ENCODE peak calls at places on chromosome 11, in five cellular contexts. T is IMR-90, J is mesenchymal stem cell, S is H1, Q is neuronal stem cell. K is an unnamed sample.

GRCh38 chr11:90134420-90135003 is at the start of gene NAALAD2:
- DNase-seq in Q (peak), S (peak), T (peak), J (peak), K (peak)

GRCh38 chr11:304061-304506 is 3.5 kb upstream of the IFITM2 start:
- DNase-seq in S (no peak), T (no peak), Q (no peak), J (no peak), K (no peak)

GRCh38 chr11:130212431-130212961 is 52.9 kb downstream of the ST14 start:
- DNase-seq in J (no peak), S (peak), T (no peak), Q (no peak), K (peak)

GRCh38 chr11:130115218-130115617 is 44.4 kb upstream of the ST14 start:
- DNase-seq in T (peak), S (no peak), J (no peak), Q (no peak), K (no peak)

GRCh38 chr11:108734956-108735559 is 70.2 kb downstream of the DDX10 start:
- DNase-seq in S (no peak), J (peak), T (peak), Q (no peak), K (no peak)

GRCh38 chr11:78645226-78646202 is 70.8 kb upstream of the NARS2 start:
- DNase-seq in Q (peak), S (peak), T (peak), J (peak), K (peak)

GRCh38 chr11:104390696-104391095 is 226.7 kb upstream of the PDGFD start:
- DNase-seq in Q (no peak), T (peak), S (no peak), J (no peak), K (no peak)

GRCh38 chr11:110772863-110773262 is 60.6 kb upstream of the ARHGAP20 start:
- DNase-seq in T (no peak), J (no peak), Q (no peak), S (no peak), K (no peak)

GRCh38 chr11:66488957-66489356 is 8.7 kb downstream of the DPP3 start:
- DNase-seq in Q (no peak), J (no peak), T (no peak), S (no peak), K (no peak)

GRCh38 chr11:15101072-15101701 is 13.5 kb upstream of the INSC start:
- DNase-seq in T (peak), J (peak), S (peak), Q (peak), K (peak)

GRCh38 chr11:134640536-134640935 is 228.5 kb upstream of the B3GAT1 start:
- DNase-seq in J (no peak), Q (no peak), S (no peak), T (no peak), K (no peak)

GRCh38 chr11:66192181-66192888 is 76.1 kb upstream of the RAB1B start:
- DNase-seq in Q (no peak), T (no peak), S (no peak), J (no peak), K (no peak)

GRCh38 chr11:16239130-16240105 is 116.9 kb downstream of the SOX6 start:
- DNase-seq in Q (peak), J (peak), S (no peak), T (peak), K (no peak)

GRCh38 chr11:93290061-93290460 is 40.5 kb upstream of the DEUP1 start:
- DNase-seq in T (no peak), Q (no peak), J (no peak), S (no peak), K (no peak)

GRCh38 chr11:95517453-95517852 is 272.1 kb downstream of the FAM76B start:
- DNase-seq in Q (no peak), T (no peak), J (peak), S (no peak), K (no peak)

GRCh38 chr11:113885897-113886296 is 10.5 kb upstream of the USP28 start:
- DNase-seq in S (no peak), T (no peak), J (no peak), Q (no peak), K (no peak)

GRCh38 chr11:109347304-109347703 is 74.7 kb upstream of the C11orf87 start:
- DNase-seq in S (no peak), T (no peak), Q (no peak), J (no peak), K (no peak)

GRCh38 chr11:63862923-63863322 is 24.0 kb downstream of the MARK2 start:
- DNase-seq in J (peak), S (no peak), Q (no peak), T (no peak), K (no peak)

GRCh38 chr11:120827820-120828219 is 196.1 kb upstream of the TBCEL start:
- DNase-seq in T (no peak), Q (no peak), J (no peak), S (no peak), K (no peak)

GRCh38 chr11:92152245-92152644 is 72.4 kb upstream of the FAT3 start:
- DNase-seq in Q (no peak), J (no peak), T (no peak), S (no peak), K (peak)

GRCh38 chr11:110261195-110262140 is 34.9 kb downstream of the RDX start:
- DNase-seq in J (no peak), T (peak), S (no peak), Q (no peak), K (no peak)

GRCh38 chr11:74479340-74480123 is 12.2 kb upstream of the KCNE3 start:
- DNase-seq in J (no peak), S (no peak), T (no peak), Q (no peak), K (no peak)

GRCh38 chr11:78406568-78407196 is 10.9 kb downstream of the GAB2 start:
- DNase-seq in T (no peak), Q (no peak), S (no peak), J (no peak), K (no peak)

GRCh38 chr11:123060265-123061000 is 1.5 kb downstream of the HSPA8 start:
- DNase-seq in Q (no peak), S (no peak), J (no peak), T (no peak), K (no peak)

GRCh38 chr11:96215094-96215782 is 127.8 kb downstream of the MAML2 start:
- DNase-seq in J (peak), S (no peak), T (peak), Q (no peak), K (no peak)

GRCh38 chr11:45225961-45226871 is 59.9 kb downstream of the SYT13 start:
- DNase-seq in S (no peak), Q (no peak), J (no peak), T (no peak), K (no peak)

GRCh38 chr11:77065878-77066228 is 918 bp upstream of the CAPN5 start:
- DNase-seq in J (peak), Q (peak), T (peak), S (no peak), K (peak)

GRCh38 chr11:131767421-131767820 is 397.0 kb downstream of the NTM start:
- DNase-seq in J (peak), Q (no peak), T (peak), S (no peak), K (no peak)

GRCh38 chr11:66850235-66850587 is 6.7 kb upstream of the LRFN4 start:
- DNase-seq in Q (no peak), J (no peak), T (no peak), S (no peak), K (no peak)

GRCh38 chr11:8056810-8057463 is 24.1 kb upstream of the TUB start:
- DNase-seq in T (peak), Q (no peak), J (peak), S (peak), K (no peak)

GRCh38 chr11:78800089-78800690 is 225.5 kb upstream of the NARS2 start:
- DNase-seq in Q (no peak), S (no peak), J (no peak), T (no peak), K (no peak)

GRCh38 chr11:110525883-110526282 is 96.1 kb downstream of the FDX1 start:
- DNase-seq in S (no peak), J (peak), Q (no peak), T (peak), K (no peak)

DNA sequence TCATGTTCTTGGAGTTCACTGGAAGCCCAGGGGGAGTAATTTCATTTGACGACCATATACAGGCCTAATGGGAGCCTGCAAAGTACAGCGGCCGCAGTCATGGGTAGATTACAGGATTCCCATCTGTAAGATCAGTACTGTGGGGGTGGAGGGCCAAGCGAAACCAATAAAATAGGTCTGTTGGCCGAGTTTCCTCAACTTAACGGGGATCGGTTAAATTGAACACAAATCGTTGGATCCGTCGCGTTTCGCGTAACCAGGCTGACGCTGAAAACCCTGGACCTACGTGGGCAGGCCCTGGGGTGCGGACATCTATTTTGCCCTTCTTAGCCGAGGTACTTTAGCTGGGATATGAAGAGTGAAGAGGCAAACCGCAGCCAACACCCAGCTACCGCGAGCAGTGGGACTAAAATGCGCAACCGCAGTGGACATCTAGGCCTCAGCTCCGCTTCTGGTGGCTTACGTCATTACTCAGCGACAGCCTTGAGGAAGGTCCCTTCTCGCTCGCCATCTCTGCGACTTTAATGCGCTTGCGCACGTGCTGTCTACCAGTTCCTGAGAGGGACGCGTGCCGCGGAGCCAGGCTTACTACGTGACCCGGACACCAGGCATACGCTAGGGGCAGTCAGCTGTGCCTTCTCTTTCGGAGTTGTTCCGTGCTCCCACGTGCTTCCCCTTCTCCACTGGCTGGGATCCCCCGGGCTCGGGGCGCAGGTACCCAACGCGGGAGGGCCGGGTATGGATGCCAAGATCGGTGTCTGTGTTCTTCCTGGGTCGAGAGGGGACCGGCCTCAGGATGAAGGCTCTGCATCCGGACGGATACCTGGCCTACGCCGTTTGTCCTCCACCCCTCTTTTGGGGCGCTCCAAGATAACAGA is at the start of gene NAT10:
- DNase-seq in Q (peak), S (peak), J (peak), T (peak), K (peak)
- H4K91ac ChIP-seq in Q (no peak), S (no peak), J (peak), T (peak), K (no peak)

GRCh38 chr11:69382131-69383128 is 88.5 kb downstream of the MYEOV start:
- DNase-seq in S (peak), Q (no peak), J (no peak), T (no peak), K (peak)
- H4K91ac ChIP-seq in S (peak), Q (peak), J (peak), T (no peak), K (no peak)

GRCh38 chr11:70885721-70886305 is 366.6 kb downstream of the SHANK2 start:
- DNase-seq in S (no peak), Q (no peak), T (peak), J (peak), K (no peak)
- H4K91ac ChIP-seq in S (no peak), Q (peak), T (no peak), J (no peak), K (peak)

DNA sequence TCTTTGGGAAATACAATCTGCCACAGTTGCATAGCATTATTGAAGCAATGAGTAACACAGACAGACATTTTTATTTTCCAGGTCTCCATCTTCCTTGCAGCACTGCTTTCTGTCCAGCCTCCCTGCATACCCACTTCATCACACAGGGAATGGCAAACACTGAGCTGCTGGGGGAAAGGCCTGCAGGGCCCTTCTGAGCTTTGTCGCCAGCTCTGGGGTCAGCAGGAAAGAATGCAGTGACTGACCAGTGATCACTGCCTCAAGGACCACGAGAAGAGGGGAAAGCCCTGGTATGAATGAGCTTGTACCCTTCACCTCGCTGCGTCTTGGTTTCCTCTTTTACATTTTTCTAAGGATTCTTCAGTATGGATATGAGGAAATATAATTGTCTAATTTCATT is 21.3 kb upstream of the MICAL2 start:
- DNase-seq in S (no peak), J (no peak), Q (no peak), T (no peak), K (no peak)
- H4K91ac ChIP-seq in S (no peak), J (peak), Q (no peak), T (peak), K (no peak)

DNA sequence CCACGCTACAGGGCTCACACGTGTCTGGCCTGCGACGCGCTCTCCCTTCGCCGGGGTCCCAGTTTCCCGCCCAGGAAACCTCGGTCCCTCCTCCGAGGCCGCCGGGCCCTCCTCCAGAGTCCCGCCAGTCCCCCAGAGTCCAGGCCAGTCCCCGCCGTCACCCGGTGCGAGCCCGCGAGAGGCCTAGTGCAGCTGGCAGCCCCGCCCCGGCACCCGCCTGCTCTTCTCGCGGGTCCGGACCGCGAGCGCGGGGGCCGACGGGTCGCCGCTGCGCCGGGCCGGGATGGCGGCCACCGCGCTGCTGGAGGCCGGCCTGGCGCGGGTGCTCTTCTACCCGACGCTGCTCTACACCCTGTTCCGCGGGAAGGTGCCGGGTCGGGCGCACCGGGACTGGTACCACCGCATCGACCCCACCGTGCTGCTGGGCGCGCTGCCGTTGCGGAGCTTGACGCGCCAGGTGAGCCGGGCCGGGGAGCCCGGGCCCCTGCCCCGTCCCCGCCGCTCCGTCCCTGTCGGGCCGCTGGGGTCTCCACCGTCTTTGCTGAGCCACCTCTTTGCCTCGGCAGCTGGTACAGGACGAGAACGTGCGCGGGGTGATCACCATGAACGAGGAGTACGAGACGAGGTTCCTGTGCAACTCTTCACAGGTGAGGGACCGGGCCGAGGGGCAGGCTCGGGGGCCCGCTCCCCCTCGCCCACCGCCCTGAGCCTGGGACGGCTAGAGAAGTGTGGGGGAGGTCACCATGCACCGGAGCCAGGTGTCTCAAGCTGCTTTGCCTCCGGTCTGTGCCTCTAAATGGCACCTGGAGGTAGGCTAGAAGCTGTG is at the start of gene PTPMT1:
- DNase-seq in Q (no peak), J (peak), T (peak), S (peak), K (peak)
- H4K91ac ChIP-seq in Q (peak), J (peak), T (peak), S (peak), K (no peak)

GRCh38 chr11:12182650-12183511 is 72.5 kb downstream of the MICAL2 start:
- DNase-seq in J (peak), S (no peak), Q (no peak), T (peak), K (no peak)
- H4K91ac ChIP-seq in J (peak), S (no peak), Q (no peak), T (peak), K (no peak)

DNA sequence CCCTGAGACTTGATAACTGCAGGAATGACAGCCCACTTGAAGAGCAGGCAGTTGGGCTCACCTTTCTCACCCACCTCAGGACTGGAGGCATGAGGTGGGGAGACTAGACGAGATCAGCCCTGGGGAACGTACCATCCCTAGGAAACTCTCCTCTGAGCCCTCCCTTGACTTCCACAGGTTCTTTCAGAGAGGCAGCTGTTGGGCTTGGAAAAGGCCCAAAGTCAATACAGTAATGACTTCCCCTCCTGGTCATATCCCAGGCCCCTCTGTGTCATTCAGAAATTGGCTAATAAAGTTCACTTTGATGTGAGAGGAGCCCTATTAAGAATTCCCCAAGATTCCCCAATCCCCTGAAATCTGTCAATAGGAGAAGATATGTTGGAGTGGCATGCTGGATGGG is 5.8 kb upstream of the NECTIN1 start:
- DNase-seq in S (no peak), Q (no peak), T (no peak), J (no peak), K (no peak)
- H4K91ac ChIP-seq in S (no peak), Q (no peak), T (no peak), J (no peak), K (no peak)

GRCh38 chr11:1927151-1928037 is 7.9 kb downstream of the TNNT3 start:
- DNase-seq in Q (no peak), S (no peak), J (no peak), T (no peak), K (no peak)

GRCh38 chr11:1926156-1927031 is 6.9 kb downstream of the TNNT3 start:
- DNase-seq in T (no peak), J (no peak), S (no peak), Q (no peak), K (no peak)

GRCh38 chr11:1929621-1930447 is 10.3 kb downstream of the TNNT3 start:
- DNase-seq in S (no peak), T (no peak), Q (no peak), J (no peak), K (no peak)

GRCh38 chr11:1928891-1929541 is 9.5 kb downstream of the TNNT3 start:
- DNase-seq in T (no peak), J (no peak), Q (no peak), S (no peak), K (no peak)

GRCh38 chr11:1928038-1928890 is 8.8 kb downstream of the TNNT3 start:
- DNase-seq in T (no peak), Q (no peak), J (no peak), S (no peak), K (no peak)
- H4K91ac ChIP-seq in T (no peak), Q (no peak), J (no peak), S (no peak), K (no peak)

GRCh38 chr11:27205269-27205668 is 157.7 kb downstream of the CCDC34 start:
- DNase-seq in J (peak), S (no peak), Q (no peak), T (no peak), K (no peak)
- H4K91ac ChIP-seq in J (no peak), S (no peak), Q (no peak), T (no peak), K (no peak)

GRCh38 chr11:71190551-71190950 is 61.8 kb downstream of the SHANK2 start:
- DNase-seq in J (no peak), T (no peak), S (no peak), Q (no peak), K (no peak)

GRCh38 chr11:71189768-71190315 is 62.5 kb downstream of the SHANK2 start:
- DNase-seq in Q (no peak), T (no peak), J (no peak), S (no peak), K (no peak)

GRCh38 chr11:71192629-71193028 is 59.7 kb downstream of the SHANK2 start:
- DNase-seq in J (no peak), S (no peak), T (no peak), Q (no peak), K (no peak)

GRCh38 chr11:71188886-71189767 is 63.2 kb downstream of the SHANK2 start:
- DNase-seq in T (no peak), S (no peak), Q (no peak), J (no peak), K (no peak)

DNA sequence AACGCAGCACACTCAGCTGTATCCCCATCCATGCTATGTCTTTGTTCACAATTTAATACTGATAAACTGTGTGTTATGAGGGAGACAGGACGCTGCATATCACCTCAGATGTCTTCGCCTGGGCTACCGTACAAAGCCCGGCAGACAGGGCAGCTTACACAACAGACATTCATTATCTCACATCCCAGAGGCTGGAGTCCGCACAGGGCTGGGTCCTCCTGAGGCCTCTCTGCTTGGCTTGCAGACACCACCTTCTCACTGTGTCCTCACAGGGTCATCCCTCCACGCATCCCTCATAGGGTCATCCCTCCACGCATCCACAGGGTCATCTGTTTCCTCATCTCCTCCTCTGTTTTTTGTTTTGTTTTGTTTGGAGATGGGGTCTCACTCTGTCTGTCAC is 61.2 kb downstream of the SHANK2 start:
- DNase-seq in Q (no peak), J (no peak), S (no peak), T (no peak), K (no peak)
- H4K91ac ChIP-seq in Q (no peak), J (no peak), S (no peak), T (no peak), K (no peak)

K was measured in H9.